ENCODE peak calls at places on chromosomes 16 and 17, in six cellular contexts. K, Q, Z, W, T and F are unnamed samples.

GRCh38 chr16:58040945-58041627 is 15.5 kb downstream of the MMP15 start:
- DNase-seq in Q (no peak), K (no peak), Z (no peak), T (no peak), W (no peak), F (peak; percentile 10)

GRCh38 chr17:43698678-43699437 is 37.1 kb upstream of the MEOX1 start:
- DNase-seq in W (no peak), T (no peak), K (no peak), Z (no peak), Q (no peak), F (no peak)

GRCh38 chr17:37305406-37305905 is 70.3 kb upstream of the C17orf78 start:
- DNase-seq in Z (no peak), K (no peak), Q (no peak), T (no peak), W (no peak), F (no peak)

GRCh38 chr16:23504453-23505179 is 5.7 kb downstream of the GGA2 start:
- DNase-seq in Q (peak; percentile 60), K (no peak), W (peak; percentile 72), T (peak; percentile 83), Z (peak; percentile 76), F (peak; percentile 74)

GRCh38 chr17:77597421-77598240 is 360.9 kb upstream of the TNRC6C start:
- DNase-seq in K (no peak), Q (no peak), T (no peak), W (no peak), Z (peak; percentile 51), F (peak; percentile 31)

GRCh38 chr17:75096082-75096625 is 8.4 kb downstream of the SLC16A5 start:
- DNase-seq in Q (no peak), W (peak; percentile 87), T (no peak), K (peak; percentile 74), Z (no peak), F (peak; percentile 82)

GRCh38 chr16:85637808-85638186 is 24.7 kb downstream of the GSE1 start:
- DNase-seq in Z (no peak), W (peak; percentile 50), K (no peak), Q (no peak), T (no peak), F (no peak)

GRCh38 chr17:11871773-11872172 is 125.5 kb downstream of the ZNF18 start:
- DNase-seq in T (no peak), Z (no peak), W (no peak), Q (no peak), K (no peak), F (no peak)

GRCh38 chr16:83797013-83797412 is 10.8 kb upstream of the HSBP1 start:
- DNase-seq in W (no peak), Z (no peak), K (no peak), Q (no peak), T (no peak), F (no peak)

GRCh38 chr17:30323895-30324319 is 9.9 kb downstream of the TMIGD1 start:
- DNase-seq in W (peak; percentile 60), T (peak; percentile 51), Z (no peak), Q (no peak), K (no peak), F (no peak)

GRCh38 chr17:2173005-2173404 is 118.1 kb downstream of the HIC1 start:
- DNase-seq in T (no peak), K (no peak), Z (peak; percentile 72), W (peak; percentile 53), Q (no peak), F (no peak)

GRCh38 chr16:8260140-8260539 is 330.2 kb downstream of the TMEM114 start:
- DNase-seq in K (no peak), Q (no peak), T (no peak), Z (no peak), W (no peak), F (no peak)

GRCh38 chr16:8258523-8258922 is 331.8 kb downstream of the TMEM114 start:
- DNase-seq in K (no peak), T (no peak), W (no peak), Z (no peak), Q (no peak), F (peak; percentile 46)

GRCh38 chr16:8254425-8254824 is 335.9 kb downstream of the TMEM114 start:
- DNase-seq in Z (no peak), K (no peak), W (no peak), T (no peak), Q (no peak), F (no peak)

GRCh38 chr16:8253718-8254117 is 336.6 kb downstream of the TMEM114 start:
- DNase-seq in Q (no peak), Z (no peak), K (no peak), W (no peak), T (no peak), F (no peak)

DNA sequence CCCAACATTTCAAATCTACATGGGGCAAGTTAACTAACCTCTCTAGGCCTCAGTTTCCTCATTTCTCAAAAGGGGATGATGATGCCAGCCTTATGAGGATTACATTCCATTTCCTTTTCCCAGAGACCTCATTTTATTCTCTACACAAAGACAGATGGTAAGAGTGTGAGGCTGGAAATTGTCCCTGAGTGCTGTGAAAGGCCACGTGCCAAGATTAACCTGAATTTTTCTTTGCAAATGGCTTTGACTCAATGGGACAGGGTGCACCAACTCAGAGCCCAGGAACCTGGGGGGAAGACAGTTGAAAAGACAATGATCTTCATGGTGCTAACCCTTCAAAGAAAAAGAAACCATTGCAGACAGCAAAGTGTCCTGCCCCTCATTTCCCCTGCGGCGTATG is 332.8 kb downstream of the TMEM114 start:
- DNase-seq in W (no peak), Q (no peak), Z (no peak), K (no peak), T (no peak), F (no peak)
- TF ChIP-seq CTCF in W (no peak), Q (no peak), Z (no peak), K (no peak), T (no peak), F (no peak)

GRCh38 chr16:87703071-87703470 is 62.7 kb downstream of the KLHDC4 start:
- DNase-seq in W (peak; percentile 18), Z (no peak), Q (no peak), T (no peak), K (no peak), F (no peak)

GRCh38 chr16:87700406-87701065 is 65.2 kb downstream of the KLHDC4 start:
- DNase-seq in Z (no peak), K (no peak), W (no peak), T (no peak), Q (no peak), F (no peak)

GRCh38 chr16:87701066-87701425 is 64.7 kb downstream of the KLHDC4 start:
- DNase-seq in Z (no peak), K (no peak), T (no peak), W (no peak), Q (no peak), F (no peak)

GRCh38 chr16:87702325-87702811 is 63.4 kb downstream of the KLHDC4 start:
- DNase-seq in W (peak; percentile 11), Z (no peak), Q (no peak), T (peak; percentile 34), K (no peak), F (no peak)

DNA sequence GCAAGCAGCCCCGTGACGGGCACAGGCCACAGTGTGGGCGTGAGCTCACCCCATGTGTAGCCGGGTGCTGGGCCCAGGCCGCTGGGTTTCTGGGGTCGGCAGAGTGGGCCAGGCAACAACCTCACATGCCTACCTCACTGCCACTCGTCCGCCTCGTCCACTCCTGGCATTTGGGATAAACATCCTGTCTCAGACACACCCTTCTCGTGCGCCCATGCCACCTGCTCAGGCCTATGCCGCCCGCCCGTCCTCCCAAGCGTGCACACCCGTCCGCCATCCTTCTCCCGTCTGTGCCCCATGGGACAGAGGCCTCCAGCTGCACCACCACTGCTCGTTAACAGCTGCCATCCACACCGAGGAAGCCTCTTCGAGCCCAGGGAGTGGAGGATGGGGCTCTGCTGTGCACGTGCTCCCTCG is 64.3 kb downstream of the KLHDC4 start:
- DNase-seq in Z (no peak), T (no peak), Q (no peak), K (no peak), W (no peak), F (no peak)
- H3K4me1 ChIP-seq in Z (no peaks in the 10 kb centered on the region), T (peaks cover 39% of the 10 kb centered on the region), Q (no peaks in the 10 kb centered on the region), K (no peaks in the 10 kb centered on the region), W (no peaks in the 10 kb centered on the region), F (no peaks in the 10 kb centered on the region)

DNA sequence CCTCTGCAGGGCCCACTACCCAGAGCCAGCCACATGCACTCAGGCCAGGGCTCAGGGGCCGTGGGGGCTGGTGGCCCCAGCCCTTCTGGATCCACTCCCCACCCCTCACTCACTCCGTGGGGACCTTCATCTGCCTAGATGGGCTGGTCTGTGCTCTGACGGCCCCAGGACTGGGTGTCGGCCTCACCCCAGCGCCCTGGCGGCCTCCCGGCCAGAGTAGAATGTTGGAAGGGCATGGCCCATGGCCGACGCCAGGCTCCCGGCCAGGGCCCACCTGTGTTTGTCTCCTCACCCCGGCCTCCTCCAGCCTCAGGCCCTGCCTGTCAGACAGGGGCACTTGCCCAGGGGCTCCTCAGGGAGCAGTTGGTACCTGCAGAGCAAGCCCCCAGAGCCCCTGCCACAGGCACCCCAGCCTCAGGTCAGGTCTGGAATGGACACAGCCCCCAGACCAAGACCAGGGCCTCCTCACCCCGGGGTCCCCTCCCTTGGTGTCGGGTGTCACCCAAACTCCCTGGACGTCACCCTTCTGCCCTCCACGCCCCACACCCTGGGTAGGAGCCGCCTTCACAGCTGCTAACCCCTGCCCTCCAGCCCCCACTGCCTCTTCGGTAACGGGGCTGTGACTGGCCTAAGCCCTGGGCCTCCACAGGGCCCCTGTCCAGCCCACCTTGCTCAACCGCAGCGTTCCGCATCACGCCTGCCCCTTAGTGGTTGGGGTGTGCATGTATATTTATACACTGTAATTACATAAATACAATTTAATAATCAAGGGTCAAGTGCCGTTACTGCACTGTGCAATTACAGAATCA is 3.0 kb upstream of the CDH15 start:
- DNase-seq in K (no peak), Q (no peak), T (no peak), Z (no peak), W (no peak), F (no peak)
- TF ChIP-seq CTCF in K (no peak), Q (no peak), T (no peak), Z (no peak), W (no peak), F (no peak)

DNA sequence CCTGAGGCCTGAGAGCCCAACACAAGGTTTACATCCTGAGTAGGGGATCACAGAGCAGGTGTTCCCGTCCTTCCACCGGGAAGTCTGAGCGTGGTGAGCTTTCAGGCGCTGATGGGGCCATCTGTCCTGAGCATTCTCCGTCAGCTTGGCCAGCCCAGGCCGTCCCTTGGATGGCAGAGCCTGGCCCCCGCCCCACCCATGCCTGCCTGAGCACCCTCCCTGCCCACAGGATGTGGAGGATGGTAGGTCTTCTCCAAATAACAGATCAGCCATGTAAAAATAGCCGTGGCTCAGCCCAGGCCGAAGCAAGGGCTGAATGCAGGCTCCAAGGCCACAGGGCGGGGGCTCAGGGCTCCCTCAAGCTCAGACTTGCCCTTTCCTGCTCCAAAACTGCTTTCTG is 20.2 kb downstream of the SPNS2 start:
- DNase-seq in Z (peak; percentile 47), K (no peak), W (no peak), T (peak; percentile 12), Q (no peak), F (no peak)
- H3K4me1 ChIP-seq in Z (peaks cover 12% of the 10 kb centered on the region), K (peaks cover 27% of the 10 kb centered on the region), W (peaks cover 14% of the 10 kb centered on the region), T (no peaks in the 10 kb centered on the region), Q (no peaks in the 10 kb centered on the region), F (no peaks in the 10 kb centered on the region)

GRCh38 chr17:79924639-79924976 is 85.4 kb upstream of the CBX4 start:
- DNase-seq in K (no peak), W (no peak), T (peak; percentile 5), Z (no peak), Q (no peak), F (no peak)
- TF ChIP-seq CTCF in K (no peak), W (no peak), T (no peak), Z (no peak), Q (no peak), F (no peak)